ENCODE peak calls at places on chromosomes 1 and 21, in six cellular contexts. Y, V, Q, J, K and R are unnamed samples.

GRCh38 chr1:160163612-160164011 is 12.2 kb downstream of the ATP1A4 start:
- DNase-seq in Y (no peak), V (no peak), Q (no peak), J (no peak), K (no peak), R (no peak)

GRCh38 chr1:235597867-235598553 is 51.6 kb downstream of the GNG4 start:
- DNase-seq in Y (no peak), V (no peak), Q (no peak), J (no peak), K (no peak), R (no peak)

GRCh38 chr1:22801753-22802152 is 91.1 kb downstream of the EPHB2 start:
- DNase-seq in Y (no peak), V (no peak), Q (peak), J (no peak), K (no peak), R (no peak)

GRCh38 chr1:203462143-203462542 is 13.5 kb upstream of the PRELP start:
- DNase-seq in Y (no peak), V (peak), Q (no peak), J (no peak), K (no peak), R (no peak)

GRCh38 chr1:240766831-240767230 is 154.9 kb upstream of the GREM2 start:
- DNase-seq in Y (no peak), V (no peak), Q (no peak), J (no peak), K (no peak), R (no peak)

GRCh38 chr1:25875154-25875855 is at the start of gene PAQR7:
- DNase-seq in Y (peak), V (peak), Q (peak), J (peak), K (peak), R (peak)

GRCh38 chr1:91924146-91924545 is 25.1 kb upstream of the BRDT start:
- DNase-seq in Y (no peak), V (no peak), Q (no peak), J (peak), K (no peak), R (no peak)

GRCh38 chr1:2270260-2271100 is 42.4 kb downstream of the SKI start:
- DNase-seq in Y (no peak), V (no peak), Q (peak), J (no peak), K (peak), R (no peak)

GRCh38 chr1:201172336-201172735 is 18.1 kb upstream of the TMEM9 start:
- DNase-seq in Y (no peak), V (no peak), Q (no peak), J (no peak), K (peak), R (no peak)

GRCh38 chr1:5637171-5637570 is 355.1 kb downstream of the NPHP4 start:
- DNase-seq in Y (peak), V (no peak), Q (no peak), J (no peak), K (no peak), R (no peak)

GRCh38 chr1:243443557-243443956 is 187.7 kb downstream of the SDCCAG8 start:
- DNase-seq in Y (no peak), V (no peak), Q (no peak), J (no peak), K (no peak), R (no peak)

GRCh38 chr1:66925944-66926343 is 1.2 kb downstream of the MIER1 start:
- DNase-seq in Y (no peak), V (no peak), Q (no peak), J (no peak), K (no peak), R (no peak)

GRCh38 chr1:56404561-56405030 is 174.8 kb downstream of the PLPP3 start:
- DNase-seq in Y (no peak), V (peak), Q (no peak), J (peak), K (peak), R (no peak)

GRCh38 chr1:58855351-58856165 is 71.7 kb upstream of the JUN start:
- DNase-seq in Y (no peak), V (no peak), Q (no peak), J (no peak), K (no peak), R (no peak)

GRCh38 chr1:200901796-200902444 is 7.2 kb downstream of the INAVA start:
- DNase-seq in Y (no peak), V (no peak), Q (no peak), J (no peak), K (no peak), R (no peak)

GRCh38 chr1:1594602-1594981 is 5.3 kb downstream of the FNDC10 start:
- DNase-seq in Y (no peak), V (no peak), Q (no peak), J (no peak), K (no peak), R (no peak)

GRCh38 chr1:203559523-203559922 is 65.6 kb downstream of the OPTC start:
- DNase-seq in Y (no peak), V (peak), Q (no peak), J (peak), K (peak), R (no peak)

GRCh38 chr1:60920561-60920960 is 161.8 kb upstream of the NFIA start:
- DNase-seq in Y (no peak), V (no peak), Q (no peak), J (no peak), K (no peak), R (no peak)

GRCh38 chr1:55375617-55376258 is 160.6 kb upstream of the USP24 start:
- DNase-seq in Y (no peak), V (no peak), Q (peak), J (no peak), K (no peak), R (no peak)

GRCh38 chr1:209609403-209610377 is 26.2 kb downstream of the CAMK1G start:
- DNase-seq in Y (no peak), V (no peak), Q (no peak), J (no peak), K (no peak), R (peak)

GRCh38 chr1:234760303-234760723 is 150.3 kb upstream of the IRF2BP2 start:
- DNase-seq in Y (no peak), V (no peak), Q (no peak), J (no peak), K (no peak), R (no peak)

GRCh38 chr1:212414328-212415106 is at the start of gene PACC1:
- DNase-seq in Y (peak), V (peak), Q (peak), J (peak), K (peak), R (peak)

GRCh38 chr1:155077346-155077745 is 1.3 kb upstream of the EFNA3 start:
- DNase-seq in Y (no peak), V (no peak), Q (no peak), J (no peak), K (no peak), R (no peak)

GRCh38 chr1:27527223-27527856 is 37.4 kb upstream of the WASF2 start:
- DNase-seq in Y (no peak), V (peak), Q (peak), J (no peak), K (peak), R (peak)

GRCh38 chr1:84862810-84863251 is 30.2 kb downstream of the LPAR3 start:
- DNase-seq in Y (no peak), V (no peak), Q (no peak), J (no peak), K (no peak), R (no peak)

GRCh38 chr21:45617021-45617930 is 26.2 kb upstream of the PCBP3 start:
- DNase-seq in Y (no peak), V (peak), Q (no peak), J (no peak), K (no peak), R (peak)

GRCh38 chr1:203465943-203466342 is 9.7 kb upstream of the PRELP start:
- DNase-seq in Y (no peak), V (peak), Q (peak), J (no peak), K (peak), R (no peak)

GRCh38 chr1:10721381-10722321 is 74.8 kb downstream of the CASZ1 start:
- DNase-seq in Y (no peak), V (no peak), Q (no peak), J (no peak), K (no peak), R (no peak)

GRCh38 chr1:209883341-209883971 is 54.6 kb upstream of the SYT14 start:
- DNase-seq in Y (no peak), V (no peak), Q (no peak), J (no peak), K (no peak), R (no peak)

GRCh38 chr1:185238447-185238846 is 78.6 kb downstream of the IVNS1ABP start:
- DNase-seq in Y (no peak), V (no peak), Q (no peak), J (no peak), K (no peak), R (no peak)

GRCh38 chr1:186662752-186663151 is 17.5 kb downstream of the PTGS2 start:
- DNase-seq in Y (no peak), V (no peak), Q (no peak), J (peak), K (no peak), R (no peak)

GRCh38 chr1:48654606-48655210 is 122.0 kb downstream of the BEND5 start:
- DNase-seq in Y (no peak), V (no peak), Q (no peak), J (no peak), K (no peak), R (no peak)

GRCh38 chr1:30532621-30533020 is 190.8 kb downstream of the MATN1 start:
- DNase-seq in Y (no peak), V (no peak), Q (no peak), J (no peak), K (no peak), R (no peak)

GRCh38 chr1:89615676-89616598 is 17.0 kb upstream of the LRRC8C start:
- DNase-seq in Y (no peak), V (no peak), Q (no peak), J (no peak), K (no peak), R (no peak)

GRCh38 chr1:211068976-211069375 is 65.0 kb downstream of the KCNH1 start:
- DNase-seq in Y (no peak), V (no peak), Q (no peak), J (no peak), K (no peak), R (no peak)